ENCODE peak calls at places on chromosomes 12 and 14, in ten cellular contexts. One of them, this sample, is unnamed.

GRCh38 chr14:95140060-95140858 is 17.1 kb downstream of the DICER1 start:
- DNase-seq in NCI-H146: no peak
- DNase-seq in MM.1S: no peak
- DNase-seq in A549: no peak
- DNase-seq in right lobe of liver: no peak
- DNase-seq in activated T-helper 1 cell treated with Interleukin-2 at 50 U/mL for 16 hours: no peak
- DNase-seq in substantia nigra: no peak
- DNase-seq in left ventricle myocardium superior: no peak
- DNase-seq in AG08396: no peak
- DNase-seq in NCI-H1436 treated with DMSO at 0.1 percent for 48 hours: no peak
- DNase-seq in this sample: peak; percentile 12

GRCh38 chr12:96146747-96147146 is 47.4 kb upstream of the ELK3 start:
- DNase-seq in NCI-H1436 treated with DMSO at 0.1 percent for 48 hours: no peak
- DNase-seq in substantia nigra: no peak
- DNase-seq in MM.1S: no peak
- DNase-seq in right lobe of liver: no peak
- DNase-seq in A549: no peak
- DNase-seq in AG08396: no peak
- DNase-seq in activated T-helper 1 cell treated with Interleukin-2 at 50 U/mL for 16 hours: no peak
- DNase-seq in left ventricle myocardium superior: no peak
- DNase-seq in NCI-H146: no peak
- DNase-seq in this sample: no peak

GRCh38 chr12:62882696-62883095 is 52.3 kb downstream of the PPM1H start:
- DNase-seq in NCI-H146: no peak
- DNase-seq in MM.1S: no peak
- DNase-seq in substantia nigra: no peak
- DNase-seq in left ventricle myocardium superior: no peak
- DNase-seq in activated T-helper 1 cell treated with Interleukin-2 at 50 U/mL for 16 hours: no peak
- DNase-seq in A549: no peak
- DNase-seq in right lobe of liver: no peak
- DNase-seq in NCI-H1436 treated with DMSO at 0.1 percent for 48 hours: no peak
- DNase-seq in AG08396: no peak
- DNase-seq in this sample: no peak

GRCh38 chr14:50560929-50561280 is 960 bp downstream of the ATL1 start:
- DNase-seq in activated T-helper 1 cell treated with Interleukin-2 at 50 U/mL for 16 hours: peak; percentile 11
- DNase-seq in AG08396: peak; percentile 75
- DNase-seq in NCI-H146: peak; percentile 83
- DNase-seq in NCI-H1436 treated with DMSO at 0.1 percent for 48 hours: no peak
- DNase-seq in A549: peak; percentile 26
- DNase-seq in left ventricle myocardium superior: peak; percentile 91
- DNase-seq in substantia nigra: peak; percentile 81
- DNase-seq in MM.1S: no peak
- DNase-seq in right lobe of liver: peak; percentile 52
- DNase-seq in this sample: peak; percentile 55

GRCh38 chr14:35747379-35747778 is 61.7 kb downstream of the RALGAPA1 start:
- DNase-seq in A549: no peak
- DNase-seq in NCI-H146: no peak
- DNase-seq in AG08396: no peak
- DNase-seq in MM.1S: no peak
- DNase-seq in substantia nigra: no peak
- DNase-seq in activated T-helper 1 cell treated with Interleukin-2 at 50 U/mL for 16 hours: no peak
- DNase-seq in NCI-H1436 treated with DMSO at 0.1 percent for 48 hours: no peak
- DNase-seq in right lobe of liver: no peak
- DNase-seq in left ventricle myocardium superior: no peak
- DNase-seq in this sample: no peak

GRCh38 chr12:115306380-115306779 is 622.4 kb upstream of the TBX3 start:
- DNase-seq in substantia nigra: no peak
- DNase-seq in left ventricle myocardium superior: no peak
- DNase-seq in AG08396: no peak
- DNase-seq in NCI-H146: no peak
- DNase-seq in A549: no peak
- DNase-seq in MM.1S: no peak
- DNase-seq in right lobe of liver: no peak
- DNase-seq in activated T-helper 1 cell treated with Interleukin-2 at 50 U/mL for 16 hours: no peak
- DNase-seq in NCI-H1436 treated with DMSO at 0.1 percent for 48 hours: no peak
- DNase-seq in this sample: no peak

GRCh38 chr12:106971065-106971464 is 15.4 kb downstream of the TMEM263 start:
- DNase-seq in NCI-H146: no peak
- DNase-seq in activated T-helper 1 cell treated with Interleukin-2 at 50 U/mL for 16 hours: no peak
- DNase-seq in MM.1S: no peak
- DNase-seq in left ventricle myocardium superior: no peak
- DNase-seq in A549: no peak
- DNase-seq in substantia nigra: no peak
- DNase-seq in right lobe of liver: no peak
- DNase-seq in AG08396: no peak
- DNase-seq in NCI-H1436 treated with DMSO at 0.1 percent for 48 hours: no peak
- DNase-seq in this sample: no peak

GRCh38 chr14:30270200-30271161 is 288.5 kb upstream of the G2E3 start:
- DNase-seq in NCI-H146: peak; percentile 93
- DNase-seq in right lobe of liver: peak; percentile 82
- DNase-seq in left ventricle myocardium superior: peak; percentile 89
- DNase-seq in AG08396: peak; percentile 78
- DNase-seq in substantia nigra: peak; percentile 68
- DNase-seq in activated T-helper 1 cell treated with Interleukin-2 at 50 U/mL for 16 hours: peak; percentile 1
- DNase-seq in MM.1S: peak; percentile 67
- DNase-seq in NCI-H1436 treated with DMSO at 0.1 percent for 48 hours: peak; percentile 93
- DNase-seq in A549: peak; percentile 41
- DNase-seq in this sample: peak; percentile 91

GRCh38 chr12:124024263-124024678 is 51.3 kb downstream of the ZNF664 start:
- DNase-seq in NCI-H146: no peak
- DNase-seq in right lobe of liver: no peak
- DNase-seq in A549: no peak
- DNase-seq in MM.1S: no peak
- DNase-seq in AG08396: no peak
- DNase-seq in NCI-H1436 treated with DMSO at 0.1 percent for 48 hours: no peak
- DNase-seq in left ventricle myocardium superior: no peak
- DNase-seq in activated T-helper 1 cell treated with Interleukin-2 at 50 U/mL for 16 hours: no peak
- DNase-seq in substantia nigra: no peak
- DNase-seq in this sample: peak; percentile 81

GRCh38 chr14:92935446-92935845 is 12.5 kb downstream of the CHGA start:
- DNase-seq in activated T-helper 1 cell treated with Interleukin-2 at 50 U/mL for 16 hours: no peak
- DNase-seq in A549: no peak
- DNase-seq in substantia nigra: no peak
- DNase-seq in NCI-H146: no peak
- DNase-seq in AG08396: no peak
- DNase-seq in MM.1S: no peak
- DNase-seq in right lobe of liver: no peak
- DNase-seq in NCI-H1436 treated with DMSO at 0.1 percent for 48 hours: no peak
- DNase-seq in left ventricle myocardium superior: no peak
- DNase-seq in this sample: no peak

GRCh38 chr12:14310866-14311265 is 54.6 kb upstream of the ATF7IP start:
- DNase-seq in A549: no peak
- DNase-seq in NCI-H1436 treated with DMSO at 0.1 percent for 48 hours: no peak
- DNase-seq in right lobe of liver: no peak
- DNase-seq in NCI-H146: no peak
- DNase-seq in AG08396: no peak
- DNase-seq in activated T-helper 1 cell treated with Interleukin-2 at 50 U/mL for 16 hours: no peak
- DNase-seq in substantia nigra: no peak
- DNase-seq in MM.1S: no peak
- DNase-seq in left ventricle myocardium superior: no peak
- DNase-seq in this sample: no peak

GRCh38 chr14:83757896-83758295 is 1772.0 kb upstream of the FLRT2 start:
- DNase-seq in substantia nigra: no peak
- DNase-seq in NCI-H1436 treated with DMSO at 0.1 percent for 48 hours: no peak
- DNase-seq in MM.1S: no peak
- DNase-seq in activated T-helper 1 cell treated with Interleukin-2 at 50 U/mL for 16 hours: no peak
- DNase-seq in left ventricle myocardium superior: no peak
- DNase-seq in right lobe of liver: no peak
- DNase-seq in A549: no peak
- DNase-seq in NCI-H146: no peak
- DNase-seq in AG08396: no peak
- DNase-seq in this sample: no peak

GRCh38 chr12:38102197-38102596 is 214.4 kb upstream of the ALG10B start:
- DNase-seq in left ventricle myocardium superior: no peak
- DNase-seq in MM.1S: no peak
- DNase-seq in substantia nigra: no peak
- DNase-seq in AG08396: no peak
- DNase-seq in right lobe of liver: no peak
- DNase-seq in activated T-helper 1 cell treated with Interleukin-2 at 50 U/mL for 16 hours: no peak
- DNase-seq in NCI-H1436 treated with DMSO at 0.1 percent for 48 hours: no peak
- DNase-seq in NCI-H146: no peak
- DNase-seq in A549: no peak
- DNase-seq in this sample: no peak

GRCh38 chr12:11015775-11016430 is 6.5 kb downstream of the TAS2R19 start:
- DNase-seq in A549: no peak
- DNase-seq in right lobe of liver: no peak
- DNase-seq in AG08396: no peak
- DNase-seq in NCI-H1436 treated with DMSO at 0.1 percent for 48 hours: no peak
- DNase-seq in MM.1S: no peak
- DNase-seq in NCI-H146: no peak
- DNase-seq in activated T-helper 1 cell treated with Interleukin-2 at 50 U/mL for 16 hours: no peak
- DNase-seq in substantia nigra: no peak
- DNase-seq in left ventricle myocardium superior: no peak
- DNase-seq in this sample: no peak

GRCh38 chr12:69623970-69624369 is 13.3 kb upstream of the LRRC10 start:
- DNase-seq in activated T-helper 1 cell treated with Interleukin-2 at 50 U/mL for 16 hours: no peak
- DNase-seq in A549: no peak
- DNase-seq in NCI-H146: peak; percentile 88
- DNase-seq in substantia nigra: peak; percentile 11
- DNase-seq in left ventricle myocardium superior: peak; percentile 92
- DNase-seq in MM.1S: no peak
- DNase-seq in right lobe of liver: peak; percentile 48
- DNase-seq in AG08396: peak; percentile 21
- DNase-seq in NCI-H1436 treated with DMSO at 0.1 percent for 48 hours: no peak
- DNase-seq in this sample: no peak

GRCh38 chr14:69064596-69064995 is 85.5 kb upstream of the ACTN1 start:
- DNase-seq in A549: no peak
- DNase-seq in right lobe of liver: no peak
- DNase-seq in NCI-H146: no peak
- DNase-seq in left ventricle myocardium superior: no peak
- DNase-seq in AG08396: no peak
- DNase-seq in MM.1S: no peak
- DNase-seq in activated T-helper 1 cell treated with Interleukin-2 at 50 U/mL for 16 hours: no peak
- DNase-seq in substantia nigra: no peak
- DNase-seq in NCI-H1436 treated with DMSO at 0.1 percent for 48 hours: no peak
- DNase-seq in this sample: no peak

This sample was measured in AG20443.